ENCODE peak calls at places on chromosomes 16 and 17, in four cellular contexts. U is breast epithelium, P is adrenal gland, Y is A549. H is an unnamed sample.

GRCh38 chr17:77353684-77354419 is 213.1 kb downstream of the SEC14L1 start:
- DNase-seq in U (no peak), Y (no peak), P (peak), H (no peak)

GRCh38 chr16:89949121-89949742 is 677 bp downstream of the DEF8 start:
- DNase-seq in P (no peak), Y (no peak), U (no peak), H (no peak)

GRCh38 chr16:22300427-22301071 is 3.3 kb downstream of the POLR3E start:
- DNase-seq in U (no peak), Y (peak), P (peak), H (no peak)

GRCh38 chr17:40121191-40121885 is 433 bp upstream of the MSL1 start:
- DNase-seq in U (no peak), Y (peak), P (peak), H (peak)

GRCh38 chr17:82863941-82864720 is 24.3 kb upstream of the ZNF750 start:
- DNase-seq in U (peak), P (peak), Y (no peak), H (peak)

GRCh38 chr17:27471321-27472269 is 15.3 kb downstream of the KSR1 start:
- DNase-seq in Y (peak), U (no peak), P (no peak), H (no peak)

GRCh38 chr16:89737341-89738071 is 16.2 kb downstream of the ZNF276 start:
- DNase-seq in U (no peak), Y (no peak), P (no peak), H (no peak)

GRCh38 chr17:69175812-69176517 is 34.3 kb upstream of the ABCA6 start:
- DNase-seq in Y (peak), P (no peak), U (no peak), H (no peak)

GRCh38 chr16:71296584-71297133 is 7.5 kb upstream of the CMTR2 start:
- DNase-seq in P (no peak), U (no peak), Y (no peak), H (no peak)

GRCh38 chr17:73411330-73411747 is 99.5 kb upstream of the CDC42EP4 start:
- DNase-seq in P (no peak), U (no peak), Y (no peak), H (peak)

GRCh38 chr17:7217113-7217987 is 2.3 kb downstream of the DLG4 start:
- DNase-seq in P (peak), U (no peak), Y (peak), H (peak)

GRCh38 chr17:48856122-48856821 is 25.4 kb downstream of the CALCOCO2 start:
- DNase-seq in U (no peak), P (no peak), Y (no peak), H (no peak)

GRCh38 chr17:73300392-73300791 is 11.4 kb downstream of the CDC42EP4 start:
- DNase-seq in Y (no peak), U (no peak), P (no peak), H (no peak)

GRCh38 chr16:10355589-10355988 is 30.3 kb upstream of the ATF7IP2 start:
- DNase-seq in U (no peak), P (no peak), Y (no peak), H (no peak)

GRCh38 chr17:15408803-15409202 is 58.6 kb downstream of the CDRT4 start:
- DNase-seq in Y (peak), P (no peak), U (no peak), H (no peak)

GRCh38 chr17:4968916-4969550 is 1.4 kb upstream of the SPAG7 start:
- DNase-seq in P (peak), Y (peak), U (no peak), H (peak)

GRCh38 chr17:65018612-65019290 is 37.8 kb downstream of the GNA13 start:
- DNase-seq in U (no peak), Y (no peak), P (no peak), H (no peak)
- H3K27ac ChIP-seq in U (peak), Y (peak), P (peak), H (peak)

GRCh38 chr16:86029131-86029741 is 130.3 kb downstream of the IRF8 start:
- DNase-seq in P (no peak), U (peak), Y (no peak), H (no peak)
- H3K4me3 ChIP-seq in P (no peak), U (no peak), Y (no peak), H (no peak)

DNA sequence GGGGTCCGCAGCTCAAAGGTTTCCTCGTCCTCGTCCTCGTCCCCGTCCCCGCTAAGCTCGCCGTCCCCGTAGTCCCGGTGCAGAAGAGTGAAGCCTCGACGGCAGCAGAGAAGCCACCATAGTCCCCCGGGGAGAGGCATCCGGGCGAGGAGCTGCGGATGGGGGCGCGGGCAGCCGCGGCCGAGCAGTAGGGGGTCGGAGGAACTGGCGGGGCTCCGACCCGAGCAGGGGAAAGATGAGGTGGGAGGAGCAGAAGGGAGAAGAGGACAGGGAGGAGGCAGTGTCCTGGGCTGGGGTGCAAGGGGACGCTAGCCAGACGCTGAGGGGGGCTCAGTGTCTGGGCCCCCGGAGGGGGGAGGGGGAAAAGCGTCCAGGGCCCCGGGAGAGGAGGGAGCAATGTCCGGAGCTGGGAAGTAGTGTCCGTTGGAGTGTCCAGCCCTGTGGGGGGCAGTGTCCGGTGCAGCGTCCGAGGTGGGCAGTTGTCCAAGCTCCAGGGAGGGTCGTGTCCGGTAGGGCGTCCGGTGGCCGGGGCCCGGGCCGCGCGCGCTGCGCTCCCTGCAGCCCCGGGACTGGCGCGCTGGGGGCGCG is at the start of gene PLEKHH3:
- DNase-seq in Y (no peak), U (no peak), P (no peak), H (no peak)
- TF ChIP-seq POLR2A in Y (peak), U (peak), P (peak), H (peak)

GRCh38 chr17:74449306-74449705 is 17.1 kb upstream of the CD300A start:
- DNase-seq in Y (no peak), U (no peak), P (no peak), H (no peak)

GRCh38 chr17:74450925-74451403 is 15.5 kb upstream of the CD300A start:
- DNase-seq in Y (no peak), P (no peak), U (no peak), H (no peak)

GRCh38 chr17:74450231-74450630 is 16.2 kb upstream of the CD300A start:
- DNase-seq in U (no peak), Y (no peak), P (no peak), H (no peak)

GRCh38 chr17:74448774-74449173 is 16.9 kb downstream of the GPRC5C start:
- DNase-seq in P (no peak), U (no peak), Y (no peak), H (no peak)

GRCh38 chr17:74449773-74450172 is 16.7 kb upstream of the CD300A start:
- DNase-seq in P (no peak), Y (no peak), U (no peak), H (no peak)
- H3K27ac ChIP-seq in P (peak), Y (no peak), U (peak), H (peak)

DNA sequence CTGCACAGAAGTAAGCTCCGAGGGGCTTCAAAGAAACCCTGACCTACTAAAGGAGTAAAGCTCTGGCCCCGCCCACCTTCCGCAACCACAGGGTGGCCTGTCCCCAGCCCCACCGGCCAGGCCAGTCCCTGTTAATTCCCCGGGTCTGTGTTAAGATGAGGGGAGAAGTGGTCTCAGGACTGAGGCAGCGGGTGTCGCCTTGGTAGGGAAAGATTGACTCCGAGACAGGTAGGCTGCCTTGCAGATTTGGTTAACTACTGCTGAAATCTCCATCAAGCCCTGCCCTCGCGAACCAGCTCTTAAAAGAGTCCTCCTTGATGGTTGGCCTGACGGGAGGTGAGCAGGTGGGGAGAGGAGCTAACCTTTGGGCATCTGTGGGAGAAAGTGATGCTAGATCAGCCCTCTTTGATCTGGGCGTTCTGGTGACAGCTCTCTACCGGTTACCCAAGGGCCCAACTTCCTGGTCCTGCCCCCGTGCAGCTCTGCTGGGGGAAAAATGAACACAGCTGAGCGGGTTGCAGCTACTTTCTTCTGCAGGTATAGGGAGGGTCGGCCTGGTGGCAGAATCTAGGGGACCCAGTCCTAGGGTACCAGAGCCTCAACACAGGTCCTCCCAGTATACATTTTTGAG is 2.8 kb downstream of the SHISA9 start:
- DNase-seq in U (no peak), P (no peak), Y (no peak), H (no peak)
- H3K4me3 ChIP-seq in U (no peak), P (no peak), Y (no peak), H (no peak)

DNA sequence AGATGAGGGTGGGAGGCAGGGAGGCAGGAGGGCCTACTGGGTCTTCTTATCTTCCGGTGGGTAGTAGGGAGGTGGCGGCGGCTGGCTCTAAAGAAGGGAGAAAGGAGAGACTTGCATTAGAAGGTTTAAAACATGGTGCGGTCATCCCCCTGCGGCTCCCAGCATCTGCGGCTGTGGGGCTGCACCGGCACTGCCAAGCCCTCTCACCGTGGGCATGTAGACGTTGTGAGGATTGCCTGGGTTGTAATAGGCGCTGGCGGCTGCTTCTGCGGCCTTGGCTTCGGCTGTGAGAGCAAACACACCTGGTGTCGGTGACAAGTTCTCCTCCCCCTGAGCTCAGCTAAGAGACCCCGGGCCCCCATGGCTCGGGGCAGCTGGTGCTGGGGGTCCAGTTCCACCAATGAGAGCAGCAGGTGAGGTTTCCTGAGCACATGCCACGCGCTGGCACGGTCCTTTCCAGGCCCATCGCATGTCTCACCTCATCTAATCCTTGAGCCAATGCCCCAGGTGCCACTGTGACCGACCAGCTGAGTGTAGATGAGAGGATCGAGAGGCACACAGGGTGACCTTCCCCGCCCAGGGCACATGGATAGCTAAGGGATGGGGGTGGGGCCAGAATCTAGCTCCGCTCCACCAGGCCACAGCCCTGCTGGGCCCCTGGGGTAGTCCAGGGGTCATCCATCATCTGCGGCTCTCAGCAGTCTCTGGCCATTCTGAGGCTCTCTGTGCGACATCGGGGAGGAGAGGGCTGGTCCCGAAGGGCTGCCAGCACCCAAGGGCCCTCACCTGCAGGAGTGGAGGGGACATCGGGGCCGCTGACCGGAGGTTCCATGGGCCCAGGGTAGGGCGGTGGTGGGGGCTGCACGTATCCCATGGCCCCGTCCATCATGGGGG is 2.7 kb upstream of the UNC13D start:
- DNase-seq in P (no peak), Y (no peak), U (no peak), H (no peak)
- TF ChIP-seq POLR2A in P (no peak), Y (no peak), U (no peak), H (no peak)